ENCODE peak calls at places on chromosomes 11 and 22, in six cellular contexts. A, C, R, N, L and G are unnamed samples.

GRCh38 chr11:78244546-78245315 is 56.0 kb downstream of the USP35 start:
- DNase-seq in A (no peak), C (no peak), R (no peak), N (no peak), L (no peak), G (no peak)

GRCh38 chr11:77374611-77375031 is 73.1 kb upstream of the GDPD4 start:
- DNase-seq in A (no peak), C (no peak), R (peak; percentile 36), N (no peak), L (no peak), G (no peak)

GRCh38 chr11:95283653-95284052 is 52.7 kb upstream of the SESN3 start:
- DNase-seq in A (no peak), C (no peak), R (peak; percentile 78), N (no peak), L (no peak), G (no peak)

GRCh38 chr11:95154514-95154913 is 64.9 kb downstream of the ENDOD1 start:
- DNase-seq in A (peak; percentile 55), C (peak; percentile 73), R (peak; percentile 80), N (peak; percentile 86), L (peak; percentile 64), G (peak; percentile 67)

GRCh38 chr11:34890812-34891211 is 25.4 kb downstream of the APIP start:
- DNase-seq in A (peak; percentile 35), C (peak; percentile 14), R (peak; percentile 64), N (peak; percentile 27), L (peak; percentile 32), G (no peak)

GRCh38 chr11:24844406-24844805 is 347.6 kb downstream of the LUZP2 start:
- DNase-seq in A (no peak), C (no peak), R (no peak), N (no peak), L (no peak), G (no peak)

GRCh38 chr22:17952273-17952801 is 72.0 kb downstream of the MICAL3 start:
- DNase-seq in A (peak; percentile 28), C (no peak), R (no peak), N (no peak), L (no peak), G (no peak)

GRCh38 chr11:69241075-69241740 is 52.7 kb upstream of the MYEOV start:
- DNase-seq in A (no peak), C (no peak), R (no peak), N (no peak), L (no peak), G (no peak)